ENCODE peak calls at places on chromosomes 6 and 20, in nine cellular contexts. I is progenitor cell of endocrine pancreas, U is heart right ventricle, N is fibroblast of mammary gland, K is astrocyte of the spinal cord, B is A549, F is neural crest cell, S is pancreas, X is epithelial cell of esophagus. G is an unnamed sample.

GRCh38 chr6:105755885-105756284 is 330.3 kb upstream of the PRDM1 start:
- DNase-seq in I (no peak), U (no peak), N (no peak), K (no peak), B (no peak), F (no peak), S (no peak), X (no peak), G (no peak)

GRCh38 chr6:82616386-82617028 is 252.9 kb downstream of the TPBG start:
- DNase-seq in I (no peak), U (no peak), N (peak; percentile 52), K (no peak), B (peak; percentile 0), F (no peak), S (no peak), X (peak; percentile 7), G (no peak)

GRCh38 chr20:17443326-17443858 is 87.8 kb downstream of the BFSP1 start:
- DNase-seq in I (no peak), U (no peak), N (no peak), K (no peak), B (no peak), F (no peak), S (no peak), X (no peak), G (no peak)

GRCh38 chr6:3619201-3619600 is 132.3 kb downstream of the PXDC1 start:
- DNase-seq in I (no peak), U (no peak), N (no peak), K (no peak), B (no peak), F (no peak), S (no peak), X (no peak), G (no peak)

GRCh38 chr20:38113401-38114325 is 51.4 kb downstream of the TGM2 start:
- DNase-seq in I (no peak), U (no peak), N (no peak), K (no peak), B (peak; percentile 67), F (no peak), S (no peak), X (peak; percentile 17), G (peak; percentile 86)

GRCh38 chr6:139708342-139709199 is 334.1 kb upstream of the CITED2 start:
- DNase-seq in I (no peak), U (no peak), N (peak; percentile 59), K (peak; percentile 82), B (peak; percentile 44), F (no peak), S (peak; percentile 25), X (peak; percentile 39), G (no peak)

GRCh38 chr20:57751411-57751810 is 41.6 kb upstream of the PMEPA1 start:
- DNase-seq in I (no peak), U (no peak), N (no peak), K (no peak), B (no peak), F (no peak), S (no peak), X (no peak), G (no peak)

GRCh38 chr6:74357329-74357728 is 661.3 kb downstream of the CD109 start:
- DNase-seq in I (no peak), U (no peak), N (peak; percentile 69), K (peak; percentile 26), B (no peak), F (no peak), S (no peak), X (no peak), G (no peak)

GRCh38 chr6:45845546-45845945 is 170.1 kb downstream of the CLIC5 start:
- DNase-seq in I (no peak), U (no peak), N (peak; percentile 58), K (peak; percentile 16), B (no peak), F (no peak), S (no peak), X (peak; percentile 53), G (no peak)

GRCh38 chr20:33666293-33667244 is at the start of gene ACTL10:
- DNase-seq in I (peak; percentile 77), U (peak; percentile 98), N (peak; percentile 98), K (peak; percentile 98), B (no peak), F (peak; percentile 88), S (peak; percentile 99), X (peak; percentile 92), G (peak; percentile 99)

GRCh38 chr6:133559926-133560325 is 318.8 kb downstream of the EYA4 start:
- DNase-seq in I (no peak), U (no peak), N (no peak), K (no peak), B (no peak), F (no peak), S (no peak), X (no peak), G (no peak)

GRCh38 chr6:6927437-6928361 is 180.1 kb upstream of the RREB1 start:
- DNase-seq in I (no peak), U (peak; percentile 45), N (no peak), K (no peak), B (no peak), F (no peak), S (no peak), X (no peak), G (no peak)

GRCh38 chr20:12833861-12834260 is 174.9 kb upstream of the SPTLC3 start:
- DNase-seq in I (no peak), U (no peak), N (no peak), K (no peak), B (no peak), F (no peak), S (no peak), X (no peak), G (no peak)

GRCh38 chr6:46044876-46045617 is 29.4 kb upstream of the CLIC5 start:
- DNase-seq in I (no peak), U (no peak), N (peak; percentile 96), K (peak; percentile 90), B (peak; percentile 49), F (no peak), S (no peak), X (peak; percentile 90), G (peak; percentile 54)

GRCh38 chr6:162313922-162314660 is 413.5 kb downstream of the PRKN start:
- DNase-seq in I (no peak), U (no peak), N (peak; percentile 81), K (peak; percentile 2), B (no peak), F (no peak), S (no peak), X (no peak), G (no peak)

GRCh38 chr20:17854307-17854903 is 114.2 kb downstream of the SNX5 start:
- DNase-seq in I (no peak), U (peak; percentile 56), N (peak; percentile 54), K (peak; percentile 45), B (peak; percentile 39), F (peak; percentile 19), S (peak; percentile 73), X (peak; percentile 56), G (no peak)

GRCh38 chr6:22875845-22876244 is 306.5 kb downstream of the HDGFL1 start:
- DNase-seq in I (no peak), U (no peak), N (no peak), K (no peak), B (no peak), F (no peak), S (no peak), X (no peak), G (no peak)

GRCh38 chr6:81753709-81754678 is 1.5 kb upstream of the TENT5A start:
- DNase-seq in I (peak; percentile 61), U (peak; percentile 87), N (peak; percentile 68), K (peak; percentile 59), B (peak; percentile 51), F (peak; percentile 67), S (peak; percentile 82), X (peak; percentile 57), G (peak; percentile 89)

GRCh38 chr20:20233041-20233514 is 134.8 kb upstream of the INSM1 start:
- DNase-seq in I (no peak), U (no peak), N (no peak), K (no peak), B (no peak), F (no peak), S (no peak), X (no peak), G (no peak)

GRCh38 chr6:92967352-92967751 is 452.0 kb downstream of the EPHA7 start:
- DNase-seq in I (no peak), U (no peak), N (no peak), K (no peak), B (no peak), F (no peak), S (no peak), X (no peak), G (no peak)

GRCh38 chr6:122947355-122947754 is 48.7 kb upstream of the CLVS2 start:
- DNase-seq in I (no peak), U (no peak), N (peak; percentile 26), K (peak; percentile 26), B (peak; percentile 1), F (peak; percentile 23), S (no peak), X (peak; percentile 54), G (peak; percentile 43)
- TF ChIP-seq CTCF in I (peak; percentile 62), U (no peak), N (peak; percentile 56), K (peak; percentile 69), B (no peak), F (peak; percentile 65), S (no peak), X (peak; percentile 82), G (peak; percentile 50)

GRCh38 chr20:31738729-31739549 is at the start of gene TPX2:
- DNase-seq in I (peak; percentile 92), U (peak; percentile 91), N (peak; percentile 97), K (peak; percentile 98), B (peak; percentile 97), F (peak; percentile 94), S (peak; percentile 93), X (peak; percentile 98), G (peak; percentile 97)
- TF ChIP-seq CTCF in I (peak; percentile 53), U (no peak), N (peak; percentile 1), K (peak; percentile 26), B (no peak), F (peak; percentile 47), S (no peak), X (peak; percentile 24), G (no peak)

GRCh38 chr6:66930559-66931290 is 1223.7 kb upstream of the EYS start:
- DNase-seq in I (no peak), U (no peak), N (peak; percentile 19), K (peak; percentile 47), B (no peak), F (no peak), S (no peak), X (peak; percentile 60), G (no peak)

GRCh38 chr6:66931787-66932186 is 1224.8 kb upstream of the EYS start:
- DNase-seq in I (no peak), U (no peak), N (no peak), K (no peak), B (no peak), F (no peak), S (no peak), X (no peak), G (no peak)

GRCh38 chr6:66926060-66926459 is 1219.0 kb upstream of the EYS start:
- DNase-seq in I (no peak), U (no peak), N (no peak), K (no peak), B (peak; percentile 18), F (no peak), S (no peak), X (peak; percentile 39), G (no peak)
- TF ChIP-seq CTCF in I (no peak), U (no peak), N (no peak), K (no peak), B (no peak), F (no peak), S (no peak), X (no peak), G (no peak)

DNA sequence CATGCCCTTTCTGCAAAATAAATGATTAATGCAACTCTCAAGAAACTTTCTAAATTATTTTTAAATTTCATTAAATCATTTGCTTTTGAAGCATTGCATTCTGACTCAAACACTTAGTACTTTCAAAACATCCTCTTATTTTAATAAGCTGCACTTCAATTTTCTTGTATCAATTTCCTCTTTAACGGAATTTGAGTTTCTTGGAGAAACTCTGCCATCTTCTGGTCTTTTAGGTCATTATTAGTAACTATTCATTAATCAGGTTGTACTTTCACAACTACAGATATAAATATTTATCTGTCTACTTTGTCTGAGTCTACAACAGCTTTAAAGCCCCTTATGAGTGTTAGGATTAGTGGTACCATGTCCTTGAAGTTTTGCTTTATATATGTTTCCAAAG is 30.2 kb downstream of the TMX4 start:
- DNase-seq in I (no peak), U (no peak), N (peak; percentile 12), K (no peak), B (peak; percentile 9), F (no peak), S (no peak), X (no peak), G (no peak)
- TF ChIP-seq CTCF in I (no peak), U (no peak), N (peak; percentile 6), K (no peak), B (peak; percentile 37), F (no peak), S (no peak), X (no peak), G (no peak)

G was measured in Calu3.